ENCODE peak calls at places on chromosomes 13 and 19, in seven cellular contexts. X, F, E, D, B, A and Z are unnamed samples. For H3K4me1, the result is how much of the 10 kb centered on the place peaks cover.

GRCh38 chr19:3555653-3556422 is 1.5 kb downstream of the MFSD12 start:
- DNase-seq in X (no peak), F (peak), E (no peak), D (no peak), B (no peak), A (no peak), Z (no peak)

GRCh38 chr19:20925481-20925880 is 2.4 kb downstream of the ZNF85 start:
- DNase-seq in X (no peak), F (no peak), E (no peak), D (no peak), B (no peak), A (no peak), Z (no peak)

GRCh38 chr13:57666554-57666953 is 35.0 kb downstream of the PCDH17 start:
- DNase-seq in X (no peak), F (no peak), E (no peak), D (no peak), B (peak), A (no peak), Z (no peak)

GRCh38 chr19:17209126-17210036 is 5.8 kb upstream of the USE1 start:
- DNase-seq in X (peak), F (peak), E (peak), D (peak), B (peak), A (peak), Z (peak)

GRCh38 chr13:26989261-26990007 is 182.2 kb downstream of the USP12 start:
- DNase-seq in X (no peak), F (no peak), E (no peak), D (no peak), B (no peak), A (no peak), Z (no peak)

GRCh38 chr19:40365613-40366401 is 17.3 kb downstream of the PLD3 start:
- DNase-seq in X (peak), F (peak), E (peak), D (peak), B (peak), A (peak), Z (peak)

GRCh38 chr13:74227476-74228158 is 93.4 kb upstream of the KLF12 start:
- DNase-seq in X (no peak), F (no peak), E (no peak), D (no peak), B (no peak), A (no peak), Z (no peak)

GRCh38 chr19:55603115-55603514 is 2.3 kb upstream of the ZNF865 start:
- DNase-seq in X (no peak), F (no peak), E (no peak), D (no peak), B (no peak), A (no peak), Z (no peak)

GRCh38 chr19:17743874-17744273 is 7.4 kb upstream of the FCHO1 start:
- DNase-seq in X (peak), F (no peak), E (no peak), D (peak), B (no peak), A (peak), Z (no peak)

GRCh38 chr19:3857449-3858003 is 11.3 kb downstream of the ZFR2 start:
- DNase-seq in X (no peak), F (no peak), E (no peak), D (no peak), B (no peak), A (no peak), Z (no peak)

GRCh38 chr13:111855786-111856185 is 211.2 kb upstream of the SOX1 start:
- DNase-seq in X (no peak), F (no peak), E (no peak), D (no peak), B (no peak), A (no peak), Z (no peak)

GRCh38 chr13:59493436-59493965 is 670.2 kb downstream of the DIAPH3 start:
- DNase-seq in X (no peak), F (no peak), E (no peak), D (no peak), B (no peak), A (no peak), Z (no peak)

DNA sequence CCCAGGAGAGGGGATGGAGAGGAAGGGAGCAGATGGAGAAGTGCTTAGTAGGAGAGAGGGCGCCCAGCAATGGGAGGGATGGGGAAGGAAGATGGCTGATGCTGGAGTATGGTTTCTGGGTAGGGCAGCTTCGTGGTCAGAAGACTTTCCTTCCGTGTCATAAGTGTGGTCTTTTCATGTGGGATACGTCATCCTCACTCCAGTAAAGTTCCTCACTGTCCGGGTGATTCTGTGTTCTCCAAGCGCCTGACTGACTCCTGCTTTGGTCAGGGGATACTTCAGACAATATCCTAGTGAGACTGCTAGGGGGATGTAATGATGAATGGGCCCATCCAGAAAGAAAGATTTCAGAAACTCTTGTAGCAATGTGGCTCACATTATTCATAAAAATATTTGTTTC is 3.9 kb upstream of the OR10H3 start:
- DNase-seq in X (no peak), F (no peak), E (no peak), D (no peak), B (no peak), A (no peak), Z (no peak)
- H3K9ac ChIP-seq in X (no peak), F (no peak), E (no peak), D (no peak), B (no peak), A (no peak), Z (no peak)

DNA sequence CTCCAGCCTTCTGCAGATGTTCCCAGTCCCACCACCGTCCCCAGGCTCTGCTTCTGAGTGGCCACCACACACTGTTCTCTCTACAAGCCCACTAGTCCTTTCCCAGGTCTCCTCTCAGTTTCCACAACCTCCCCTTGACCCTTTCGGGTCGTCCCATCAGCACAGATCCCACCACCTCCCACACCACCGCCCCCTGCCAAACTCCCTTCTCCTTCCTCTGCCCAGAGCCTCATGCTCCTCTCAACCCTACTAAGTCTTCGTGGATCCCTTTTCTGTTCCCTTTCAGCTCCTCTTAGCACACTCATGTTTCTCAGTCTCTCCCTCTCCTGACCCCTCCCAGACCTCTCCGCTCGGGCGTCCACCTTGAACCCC is 1.9 kb downstream of the NAPA start:
- DNase-seq in X (no peak), F (no peak), E (no peak), D (no peak), B (no peak), A (no peak), Z (no peak)
- H3K4me1 ChIP-seq in X (under half), F (under half), E (under half), D (under half), B (under half), A (under half), Z (under half)

DNA sequence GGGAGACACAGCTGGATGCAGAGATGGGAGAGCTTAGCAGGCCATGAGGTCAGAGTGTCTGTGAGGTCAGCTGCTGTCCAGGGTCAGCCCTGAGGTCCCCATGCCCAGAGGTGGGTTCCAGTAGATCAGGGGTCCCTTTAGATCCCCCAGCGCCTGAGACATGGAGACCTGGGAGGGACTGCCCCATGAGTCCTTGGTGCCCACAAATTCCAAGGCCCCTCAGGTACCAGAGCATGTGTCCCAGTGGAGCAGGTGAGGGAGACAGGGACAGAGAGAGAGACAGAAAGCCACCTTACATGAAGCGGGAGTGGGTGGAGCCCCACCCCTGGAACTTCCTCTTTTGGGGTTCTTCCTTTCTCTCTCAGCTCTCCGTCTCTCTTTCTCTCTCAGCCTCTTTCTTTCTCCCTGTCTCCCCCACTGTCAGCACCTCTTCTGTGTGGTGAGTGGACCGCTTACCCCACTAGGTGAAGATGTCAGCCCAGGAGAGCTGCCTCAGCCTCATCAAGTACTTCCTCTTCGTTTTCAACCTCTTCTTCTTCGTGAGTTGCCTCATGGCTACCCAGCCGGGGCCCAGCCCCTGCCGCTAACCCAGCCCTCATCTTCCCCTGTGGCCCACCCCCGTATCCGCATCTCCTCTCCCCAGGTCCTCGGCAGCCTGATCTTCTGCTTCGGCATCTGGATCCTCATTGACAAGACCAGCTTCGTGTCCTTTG is at the start of gene CD37:
- DNase-seq in X (no peak), F (no peak), E (peak), D (no peak), B (no peak), A (no peak), Z (no peak)
- H3K4me3 ChIP-seq in X (no peak), F (no peak), E (peak), D (no peak), B (no peak), A (no peak), Z (no peak)

GRCh38 chr19:575527-576506 is 3.4 kb downstream of the BSG start:
- DNase-seq in X (peak), F (peak), E (no peak), D (peak), B (no peak), A (no peak), Z (no peak)
- H3K9ac ChIP-seq in X (no peak), F (no peak), E (no peak), D (peak), B (no peak), A (peak), Z (peak)

GRCh38 chr13:41313659-41314197 is 2.7 kb downstream of the NAA16 start:
- DNase-seq in X (no peak), F (no peak), E (no peak), D (no peak), B (no peak), A (no peak), Z (no peak)
- H3K4me1 ChIP-seq in X (under half), F (under half), E (under half), D (under half), B (under half), A (under half), Z (under half)

DNA sequence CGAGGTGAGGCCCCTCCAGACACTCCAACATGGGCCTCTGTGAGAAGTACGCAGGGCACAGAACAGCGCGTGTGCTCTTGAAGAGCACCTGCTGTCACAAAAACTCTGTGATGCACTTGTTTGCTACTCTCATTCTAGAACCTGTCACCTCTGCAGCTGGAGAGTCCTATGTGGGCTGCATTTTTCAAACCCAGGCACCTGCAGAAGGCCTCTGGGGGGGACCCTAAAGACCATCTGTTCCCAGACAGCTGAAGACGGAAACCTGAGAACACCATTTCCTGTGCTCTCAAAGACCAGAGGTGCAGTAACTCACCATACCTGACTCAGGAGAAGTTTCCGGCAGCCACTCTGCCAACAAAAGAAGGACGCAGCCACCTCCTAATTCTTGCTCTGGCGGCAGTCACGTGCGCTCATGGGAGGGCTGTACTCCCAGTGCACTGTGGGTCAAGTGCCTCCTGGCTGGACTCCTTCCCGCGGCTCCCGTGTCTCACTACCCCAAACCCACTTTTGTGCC is 28.1 kb downstream of the RANBP3 start:
- DNase-seq in X (no peak), F (no peak), E (no peak), D (no peak), B (no peak), A (no peak), Z (no peak)
- H3K4me3 ChIP-seq in X (no peak), F (no peak), E (no peak), D (no peak), B (no peak), A (no peak), Z (no peak)

DNA sequence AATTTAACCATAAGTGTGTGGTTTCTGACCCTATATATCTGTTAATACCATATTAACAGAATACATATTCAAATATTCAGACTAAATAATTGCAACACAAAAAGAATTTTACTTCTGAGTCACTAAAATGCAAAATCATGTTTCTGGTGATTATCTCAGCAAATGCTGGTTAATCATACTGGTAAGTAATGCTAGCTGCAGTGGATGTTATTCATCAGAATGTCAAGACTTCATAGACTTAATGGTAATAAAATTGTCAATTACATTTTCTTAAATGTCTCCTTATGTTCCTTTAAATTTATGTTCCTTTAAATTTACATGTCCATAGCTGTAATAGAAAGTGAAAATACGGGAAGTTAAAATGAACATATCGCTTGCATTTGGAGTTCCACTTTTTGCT is 853.1 kb downstream of the SLITRK6 start:
- DNase-seq in X (no peak), F (no peak), E (no peak), D (peak), B (no peak), A (peak), Z (no peak)
- H3K9ac ChIP-seq in X (no peak), F (no peak), E (no peak), D (no peak), B (no peak), A (no peak), Z (no peak)